ENCODE peak calls at places on chromosomes 1 and 21, in five cellular contexts. A is endothelial cell, O is fibroblast of mammary gland, F is IMR-90, H is GM13977. D is an unnamed sample.
A peak's percentile ranks its signal among the peaks of the same experiment; 100 is the strongest.

GRCh38 chr1:55064861-55065263 is 25.5 kb downstream of the PCSK9 start:
- DNase-seq in A (no peak), O (peak; percentile 53), F (peak; percentile 61), H (no peak), D (no peak)

GRCh38 chr1:164382384-164382783 is 176.6 kb upstream of the PBX1 start:
- DNase-seq in A (no peak), O (no peak), F (no peak), H (no peak), D (no peak)

GRCh38 chr1:202200112-202200548 is 6.5 kb downstream of the LGR6 start:
- DNase-seq in A (no peak), O (no peak), F (peak; percentile 6), H (no peak), D (no peak)

GRCh38 chr1:211296396-211296795 is 30.2 kb upstream of the TRAF5 start:
- DNase-seq in A (no peak), O (no peak), F (no peak), H (no peak), D (no peak)

GRCh38 chr1:235910357-235911299 is 43.9 kb upstream of the LYST start:
- DNase-seq in A (no peak), O (peak; percentile 99), F (peak; percentile 97), H (peak; percentile 31), D (no peak)

GRCh38 chr21:40245021-40245420 is 377.8 kb downstream of the PCP4 start:
- DNase-seq in A (no peak), O (no peak), F (no peak), H (no peak), D (no peak)

GRCh38 chr21:44436958-44437357 is 18.4 kb upstream of the LRRC3 start:
- DNase-seq in A (no peak), O (no peak), F (no peak), H (no peak), D (no peak)

GRCh38 chr1:83815348-83815747 is 183.6 kb downstream of the TTLL7 start:
- DNase-seq in A (no peak), O (peak; percentile 84), F (peak; percentile 58), H (no peak), D (no peak)

GRCh38 chr1:201216395-201217085 is 25.9 kb downstream of the IGFN1 start:
- DNase-seq in A (peak; percentile 2), O (no peak), F (no peak), H (no peak), D (no peak)

GRCh38 chr1:15386128-15386824 is 23.4 kb upstream of the EFHD2 start:
- DNase-seq in A (peak; percentile 26), O (no peak), F (no peak), H (peak; percentile 62), D (no peak)

GRCh38 chr1:245436407-245436806 is 281.6 kb downstream of the KIF26B start:
- DNase-seq in A (no peak), O (no peak), F (no peak), H (no peak), D (no peak)

GRCh38 chr1:148315081-148315811 is 163.2 kb upstream of the NBPF11 start:
- DNase-seq in A (no peak), O (peak; percentile 74), F (no peak), H (no peak), D (peak; percentile 47)

GRCh38 chr1:207868769-207869721 is 41.9 kb downstream of the CD34 start:
- DNase-seq in A (peak; percentile 90), O (peak; percentile 61), F (peak; percentile 62), H (peak; percentile 89), D (peak; percentile 89)

GRCh38 chr1:39139723-39140360 is 64.7 kb upstream of the MACF1 start:
- DNase-seq in A (no peak), O (no peak), F (no peak), H (no peak), D (no peak)

GRCh38 chr21:15224346-15225086 is 159.7 kb upstream of the NRIP1 start:
- DNase-seq in A (no peak), O (peak; percentile 99), F (peak; percentile 86), H (no peak), D (no peak)

GRCh38 chr1:59163268-59164092 is 133.4 kb upstream of the FGGY start:
- DNase-seq in A (no peak), O (peak; percentile 92), F (peak; percentile 65), H (no peak), D (no peak)

GRCh38 chr1:6347641-6348487 is 45.7 kb downstream of the ACOT7 start:
- DNase-seq in A (peak; percentile 64), O (peak; percentile 21), F (peak; percentile 19), H (peak; percentile 78), D (peak; percentile 78)

GRCh38 chr1:21926065-21926464 is 11.0 kb downstream of the HSPG2 start:
- DNase-seq in A (no peak), O (no peak), F (no peak), H (no peak), D (no peak)

GRCh38 chr1:159800177-159800935 is 1.8 kb upstream of the FCRL6 start:
- DNase-seq in A (no peak), O (peak; percentile 39), F (no peak), H (peak; percentile 18), D (no peak)

GRCh38 chr1:56803561-56804156 is 15.5 kb downstream of the FYB2 start:
- DNase-seq in A (peak; percentile 60), O (peak; percentile 35), F (peak; percentile 10), H (no peak), D (no peak)
- TF ChIP-seq CTCF in A (peak; percentile 45), O (peak; percentile 64), F (peak; percentile 44), H (peak; percentile 45), D (peak; percentile 50)

GRCh38 chr1:225430301-225430700 is 2.5 kb upstream of the LBR start:
- DNase-seq in A (no peak), O (no peak), F (no peak), H (no peak), D (no peak)
- TF ChIP-seq CTCF in A (no peak), O (no peak), F (no peak), H (no peak), D (no peak)

GRCh38 chr1:188706742-188707141 is 1770.9 kb downstream of the BRINP3 start:
- DNase-seq in A (no peak), O (no peak), F (peak; percentile 89), H (no peak), D (no peak)
- TF ChIP-seq CTCF in A (no peak), O (no peak), F (no peak), H (no peak), D (no peak)

GRCh38 chr1:113493533-113493932 is 103.2 kb downstream of the MAGI3 start:
- DNase-seq in A (no peak), O (no peak), F (no peak), H (no peak), D (no peak)

GRCh38 chr1:113490384-113490783 is 100.1 kb downstream of the MAGI3 start:
- DNase-seq in A (no peak), O (no peak), F (no peak), H (no peak), D (no peak)

GRCh38 chr1:113488576-113489177 is 98.4 kb downstream of the MAGI3 start:
- DNase-seq in A (no peak), O (no peak), F (no peak), H (no peak), D (no peak)
- TF ChIP-seq CTCF in A (no peak), O (no peak), F (peak; percentile 18), H (no peak), D (no peak)

GRCh38 chr1:189678779-189679178 is 798.9 kb downstream of the BRINP3 start:
- DNase-seq in A (no peak), O (no peak), F (no peak), H (no peak), D (no peak)
- TF ChIP-seq CTCF in A (peak; percentile 49), O (no peak), F (peak; percentile 20), H (peak; percentile 20), D (peak; percentile 2)

DNA sequence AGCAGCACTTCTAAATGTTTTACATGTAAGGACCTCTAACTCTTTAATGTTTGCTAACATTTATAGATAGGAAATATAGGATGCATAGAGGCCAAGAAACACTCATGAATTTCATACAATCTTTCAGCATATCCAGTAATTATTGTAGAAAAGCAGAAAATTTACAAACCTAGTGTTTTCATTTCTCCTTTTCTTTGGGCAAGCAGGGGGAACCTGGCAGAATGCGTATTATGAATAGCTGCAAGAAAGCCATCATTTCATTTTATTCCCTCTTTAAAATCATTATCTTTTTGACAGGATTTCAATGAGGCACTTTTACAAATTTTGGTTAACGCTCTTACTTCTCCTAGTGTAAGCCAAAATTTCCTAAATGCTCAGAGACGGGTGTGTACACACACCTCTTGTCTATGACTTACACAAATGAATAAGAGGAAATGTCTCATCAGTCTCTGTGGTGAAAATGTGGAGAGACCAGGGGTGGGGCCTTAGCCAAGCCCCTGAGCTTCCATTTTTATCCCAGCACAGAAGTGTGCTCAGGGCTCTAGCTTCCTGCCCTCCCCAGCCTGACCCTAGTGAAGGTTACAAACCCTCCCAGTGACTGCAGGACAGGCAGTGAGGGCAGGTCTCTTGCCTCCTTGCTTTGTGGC is 91.6 kb downstream of the LRRC8C start:
- DNase-seq in A (no peak), O (peak; percentile 85), F (peak; percentile 59), H (peak; percentile 28), D (peak; percentile 34)
- TF ChIP-seq CTCF in A (no peak), O (no peak), F (no peak), H (no peak), D (no peak)

GRCh38 chr1:186983327-186983726 is 154.6 kb downstream of the PLA2G4A start:
- DNase-seq in A (no peak), O (peak; percentile 89), F (peak; percentile 98), H (no peak), D (no peak)
- TF ChIP-seq CTCF in A (no peak), O (no peak), F (no peak), H (no peak), D (no peak)

GRCh38 chr1:53593758-53594380 is 134.7 kb downstream of the DMRTB1 start:
- DNase-seq in A (peak; percentile 78), O (no peak), F (no peak), H (no peak), D (no peak)
- TF ChIP-seq CTCF in A (peak; percentile 35), O (peak; percentile 15), F (peak; percentile 19), H (peak; percentile 12), D (no peak)

GRCh38 chr1:71792264-71792663 is 490.1 kb downstream of the NEGR1 start:
- DNase-seq in A (no peak), O (no peak), F (no peak), H (no peak), D (no peak)
- TF ChIP-seq CTCF in A (no peak), O (no peak), F (no peak), H (no peak), D (no peak)